ENCODE peak calls at places on chromosome 10, in six cellular contexts. I is body of pancreas, A is A549, G is HepG2, Z is left ventricle myocardium inferior, O is fibroblast of pulmonary artery. W is an unnamed sample.
A peak's percentile ranks its signal among the peaks of the same experiment; 100 is the strongest.

GRCh38 chr10:97711640-97712267 is 1.8 kb upstream of the MARVELD1 start:
- DNase-seq in G (no peak), I (no peak), O (no peak), A (no peak), Z (no peak), W (no peak)

GRCh38 chr10:129090618-129091366 is 376.2 kb upstream of the MGMT start:
- DNase-seq in A (no peak), O (peak; percentile 36), Z (no peak), G (no peak), I (no peak), W (peak; percentile 34)

GRCh38 chr10:116521424-116522305 is 24.1 kb upstream of the PNLIP start:
- DNase-seq in G (peak; percentile 28), I (peak; percentile 78), O (peak; percentile 62), Z (no peak), A (peak; percentile 43), W (peak; percentile 58)

GRCh38 chr10:11899067-11899876 is 76.1 kb downstream of the PROSER2 start:
- DNase-seq in A (no peak), G (no peak), O (no peak), Z (no peak), I (no peak), W (no peak)

GRCh38 chr10:31706921-31707571 is 221.6 kb downstream of the ARHGAP12 start:
- DNase-seq in I (no peak), Z (peak; percentile 37), O (peak; percentile 31), G (no peak), A (no peak), W (peak; percentile 29)

GRCh38 chr10:129927351-129928120 is 36.5 kb downstream of the EBF3 start:
- DNase-seq in G (no peak), O (no peak), Z (peak; percentile 5), A (no peak), I (no peak), W (no peak)

GRCh38 chr10:68471586-68472408 is at the start of gene DNA2:
- DNase-seq in G (peak; percentile 66), Z (peak; percentile 38), A (peak; percentile 93), I (peak; percentile 81), O (peak; percentile 51), W (peak; percentile 55)

GRCh38 chr10:78995977-78996355 is 72.8 kb upstream of the ZMIZ1 start:
- DNase-seq in O (no peak), Z (no peak), I (no peak), G (no peak), A (no peak), W (no peak)

GRCh38 chr10:73647211-73647874 is 6.1 kb upstream of the MYOZ1 start:
- DNase-seq in I (peak; percentile 67), A (no peak), G (no peak), Z (peak; percentile 64), O (peak; percentile 26), W (no peak)

GRCh38 chr10:45353176-45353575 is 20.8 kb upstream of the ALOX5 start:
- DNase-seq in G (no peak), Z (no peak), A (no peak), O (no peak), I (no peak), W (no peak)

GRCh38 chr10:121241337-121241736 is 356.9 kb downstream of the FGFR2 start:
- DNase-seq in Z (no peak), I (no peak), O (no peak), A (no peak), G (no peak), W (no peak)

GRCh38 chr10:70907619-70908425 is 19.5 kb upstream of the PCBD1 start:
- DNase-seq in A (no peak), G (no peak), Z (no peak), O (no peak), I (no peak), W (no peak)

GRCh38 chr10:111598433-111599059 is 521.7 kb downstream of the ADRA2A start:
- DNase-seq in Z (no peak), O (peak; percentile 60), G (peak; percentile 53), I (peak; percentile 67), A (peak; percentile 13), W (peak; percentile 71)

GRCh38 chr10:14330390-14331071 is at the start of gene FRMD4A:
- DNase-seq in O (peak; percentile 1), G (no peak), A (no peak), I (no peak), Z (no peak), W (no peak)

GRCh38 chr10:87705339-87705738 is 45.7 kb downstream of the PAPSS2 start:
- DNase-seq in A (no peak), Z (no peak), O (peak; percentile 41), G (no peak), I (no peak), W (peak; percentile 51)

GRCh38 chr10:96678725-96679124 is 41.6 kb downstream of the PIK3AP1 start:
- DNase-seq in A (no peak), I (no peak), G (no peak), O (no peak), Z (no peak), W (no peak)

GRCh38 chr10:35739998-35740397 is 97.9 kb upstream of the FZD8 start:
- DNase-seq in O (peak; percentile 50), G (no peak), Z (no peak), A (no peak), I (no peak), W (peak; percentile 72)

GRCh38 chr10:133403359-133403758 is 9.4 kb downstream of the MTG1 start:
- DNase-seq in I (no peak), O (no peak), Z (no peak), A (no peak), G (no peak), W (no peak)

GRCh38 chr10:89369142-89370105 is 8.4 kb upstream of the IFIT1B start:
- DNase-seq in A (no peak), I (peak; percentile 18), Z (no peak), G (no peak), O (peak; percentile 75), W (peak; percentile 79)
- TF ChIP-seq CTCF in A (peak; percentile 79), I (peak; percentile 39), Z (peak; percentile 63), G (peak; percentile 49), O (peak; percentile 75), W (peak; percentile 71)

GRCh38 chr10:43136432-43136831 is 1.8 kb upstream of the CSGALNACT2 start:
- DNase-seq in G (no peak), A (no peak), O (no peak), I (no peak), Z (no peak), W (no peak)
- H3K4me3 ChIP-seq in G (no peak overlapping the region), A (no peak overlapping the region), O (no peak overlapping the region), I (no peak overlapping the region), Z (no peak overlapping the region), W (peak overlapping the region; percentile 28)

GRCh38 chr10:118592675-118593330 is 2.6 kb downstream of the PRLHR start:
- DNase-seq in G (no peak), A (no peak), O (no peak), I (peak; percentile 60), Z (no peak), W (no peak)

GRCh38 chr10:118595598-118596425 is at the start of gene PRLHR:
- DNase-seq in G (no peak), O (peak; percentile 47), I (peak; percentile 61), Z (no peak), A (peak; percentile 35), W (peak; percentile 19)

GRCh38 chr10:118596426-118597124 is 1.1 kb upstream of the PRLHR start:
- DNase-seq in I (no peak), O (no peak), G (no peak), Z (no peak), A (no peak), W (no peak)

GRCh38 chr10:118595064-118595420 is 406 bp downstream of the PRLHR start:
- DNase-seq in I (no peak), A (no peak), O (no peak), Z (no peak), G (no peak), W (no peak)

DNA sequence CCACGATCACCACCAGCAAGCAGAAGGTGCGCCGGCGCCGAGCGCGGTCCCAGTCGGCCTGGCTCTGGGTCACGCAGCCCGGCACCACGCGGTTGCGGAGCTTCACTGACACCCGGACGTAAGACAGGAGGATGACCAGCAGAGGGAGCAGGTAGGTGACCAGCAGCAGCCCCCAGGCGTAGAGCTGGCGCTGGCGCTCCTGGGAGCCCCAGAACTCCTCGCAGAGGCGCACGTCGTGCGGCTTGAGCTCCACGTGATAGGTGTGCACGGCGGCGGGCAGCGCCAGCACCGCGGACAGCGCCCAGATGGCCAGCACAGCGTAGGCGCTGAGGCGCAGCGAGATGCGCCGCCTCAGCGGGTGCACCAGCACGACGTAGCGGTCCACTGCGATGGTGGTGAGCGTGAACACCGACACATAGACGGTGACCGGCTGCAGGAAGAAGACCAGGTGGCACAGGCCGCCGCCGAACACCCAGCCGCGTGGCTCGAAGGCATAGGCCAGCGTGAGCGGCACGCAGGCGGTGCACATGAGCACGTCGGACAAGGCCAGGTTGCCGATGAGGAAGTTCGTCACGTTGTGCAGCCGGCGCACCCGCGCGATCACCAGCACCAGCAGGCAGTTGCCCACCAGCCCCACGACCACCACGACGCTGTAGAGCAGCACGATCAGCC is 920 bp downstream of the PRLHR start:
- DNase-seq in I (peak; percentile 72), A (peak; percentile 53), G (no peak), Z (no peak), O (peak; percentile 57), W (peak; percentile 14)
- TF ChIP-seq CTCF in I (peak; percentile 24), A (no peak), G (peak; percentile 44), Z (peak; percentile 3), O (peak; percentile 21), W (peak; percentile 16)

GRCh38 chr10:4243169-4243568 is 458.2 kb upstream of the KLF6 start:
- DNase-seq in I (no peak), G (no peak), Z (no peak), A (no peak), O (no peak), W (no peak)

GRCh38 chr10:4243651-4244050 is 458.6 kb upstream of the KLF6 start:
- DNase-seq in Z (no peak), I (no peak), G (no peak), O (peak; percentile 99), A (peak; percentile 33), W (peak; percentile 99)

GRCh38 chr10:4240641-4241197 is 455.7 kb upstream of the KLF6 start:
- DNase-seq in O (peak; percentile 81), G (no peak), I (no peak), Z (no peak), A (no peak), W (peak; percentile 85)

GRCh38 chr10:4241724-4242345 is 456.8 kb upstream of the KLF6 start:
- DNase-seq in A (no peak), O (peak; percentile 100), I (peak; percentile 27), G (no peak), Z (peak; percentile 30), W (peak; percentile 99)

GRCh38 chr10:4242561-4243035 is 457.6 kb upstream of the KLF6 start:
- DNase-seq in I (peak; percentile 23), G (no peak), A (no peak), O (peak; percentile 84), Z (peak; percentile 55), W (peak; percentile 91)
- H3K4me3 ChIP-seq in I (no peak overlapping the region), G (no peak overlapping the region), A (no peak overlapping the region), O (peak overlapping the region; percentile 29), Z (peak overlapping the region; percentile 58), W (peak overlapping the region; percentile 50)

DNA sequence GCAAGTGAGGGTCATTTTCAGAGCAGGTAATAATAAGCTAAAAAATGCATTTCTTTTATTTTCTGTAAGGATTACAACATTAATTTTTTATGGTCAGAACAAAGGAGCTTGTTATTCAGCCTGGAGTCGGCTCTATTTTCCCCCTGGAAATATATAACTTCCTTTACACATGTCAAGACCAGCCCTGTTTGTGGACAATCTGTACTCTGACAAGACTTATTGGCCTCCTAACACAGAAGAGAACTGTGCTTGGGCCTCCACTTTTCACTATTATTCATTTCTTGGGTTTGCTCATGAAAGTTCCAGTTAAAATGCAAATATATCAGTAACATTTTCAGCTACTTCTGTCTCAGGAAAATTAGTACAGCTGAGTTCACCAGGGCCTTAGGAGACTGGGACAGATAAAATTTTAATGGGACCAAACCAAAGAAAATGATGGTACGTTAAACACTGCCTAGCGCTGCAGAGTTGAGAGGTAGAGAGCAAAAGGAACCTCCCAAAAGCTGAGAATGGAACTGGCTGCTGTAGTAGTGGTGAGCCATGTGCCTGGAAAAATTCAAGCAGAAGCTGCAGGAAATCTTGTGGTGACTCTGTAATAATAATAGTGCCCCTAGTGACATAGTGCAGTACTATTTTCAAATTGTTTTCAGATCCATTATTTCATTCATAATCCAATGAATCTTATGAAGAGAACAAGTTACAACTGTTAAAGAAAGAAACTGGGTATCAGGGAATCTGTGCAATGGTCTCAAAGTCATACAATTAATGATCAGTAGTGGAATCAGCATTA is 227.2 kb upstream of the KIAA1217 start:
- DNase-seq in I (no peak), Z (no peak), G (no peak), O (no peak), A (no peak), W (no peak)
- TF ChIP-seq CTCF in I (no peak), Z (no peak), G (no peak), O (no peak), A (no peak), W (no peak)

W was measured in fibroblast of the aortic adventitia.